ENCODE peak calls at places on chromosomes 11 and 22, in ten cellular contexts. D is activated effector memory CD4-positive, alpha-beta T cell treated with Interleukin-2 at 50 U/mL for 16 hours; M is HuH-7; K is left ventricle myocardium superior; S is mucosa of gallbladder; A is HCT116; J is choroid plexus epithelial cell; W is HT1080; Y is fibroblast of pulmonary artery; C is uterus. G is an unnamed sample.

GRCh38 chr11:86596861-86597632 is 75.4 kb downstream of the ME3 start:
- DNase-seq in M (no peak), S (no peak), D (no peak), C (no peak), W (no peak), A (no peak), Y (peak), K (peak), J (peak), G (peak)

GRCh38 chr22:45615364-45615763 is 56.3 kb upstream of the ATXN10 start:
- DNase-seq in D (no peak), M (no peak), J (no peak), K (no peak), Y (no peak), C (no peak), S (no peak), W (peak), A (no peak), G (no peak)

GRCh38 chr11:11022126-11022730 is 164.4 kb upstream of the ZBED5 start:
- DNase-seq in S (no peak), W (no peak), Y (peak), C (no peak), K (no peak), A (peak), D (no peak), M (peak), J (peak), G (no peak)

GRCh38 chr22:45580703-45581381 is 78.2 kb downstream of the FBLN1 start:
- DNase-seq in A (no peak), J (no peak), S (no peak), W (no peak), K (no peak), C (no peak), M (no peak), Y (no peak), D (no peak), G (no peak)

GRCh38 chr11:30174265-30175022 is 56.4 kb upstream of the FSHB start:
- DNase-seq in A (no peak), S (no peak), Y (peak), C (no peak), K (no peak), J (no peak), M (no peak), D (no peak), W (no peak), G (no peak)

GRCh38 chr22:39170825-39171622 is 18.5 kb upstream of the CBX7 start:
- DNase-seq in D (peak), C (peak), M (peak), S (peak), J (peak), A (peak), K (peak), W (peak), Y (peak), G (peak)

GRCh38 chr22:44894321-44894720 is 115.5 kb downstream of the PHF21B start:
- DNase-seq in D (no peak), C (no peak), K (no peak), W (no peak), J (no peak), M (no peak), Y (no peak), S (no peak), A (no peak), G (no peak)

GRCh38 chr11:11293798-11294611 is 59.0 kb downstream of the CSNK2A3 start:
- DNase-seq in M (no peak), K (no peak), C (no peak), W (no peak), D (no peak), A (no peak), S (no peak), J (no peak), Y (no peak), G (no peak)

GRCh38 chr11:93591247-93591898 is 48.2 kb upstream of the SMCO4 start:
- DNase-seq in W (peak), K (no peak), D (no peak), Y (peak), M (no peak), A (peak), S (no peak), J (peak), C (no peak), G (no peak)

GRCh38 chr11:67371549-67372231 is 1.7 kb downstream of the CLCF1 start:
- DNase-seq in A (no peak), D (no peak), S (no peak), Y (peak), K (no peak), M (peak), C (peak), W (no peak), J (peak), G (no peak)

GRCh38 chr11:14537134-14537599 is 17.0 kb upstream of the PSMA1 start:
- DNase-seq in S (no peak), K (no peak), Y (peak), M (peak), C (no peak), W (peak), J (peak), A (no peak), D (peak), G (no peak)

GRCh38 chr11:71133946-71134345 is 118.4 kb downstream of the SHANK2 start:
- DNase-seq in D (no peak), K (no peak), S (no peak), M (no peak), J (no peak), W (no peak), A (no peak), Y (no peak), C (no peak), G (no peak)

GRCh38 chr11:105132716-105133511 is 6.7 kb downstream of the CARD18 start:
- DNase-seq in J (peak), C (no peak), W (peak), A (no peak), S (no peak), D (no peak), K (no peak), M (no peak), Y (peak), G (no peak)

GRCh38 chr11:65355776-65356393 is 1.3 kb downstream of the TIGD3 start:
- DNase-seq in A (no peak), Y (peak), W (no peak), S (peak), C (no peak), M (no peak), D (no peak), K (peak), J (peak), G (no peak)

GRCh38 chr11:69274531-69275016 is 19.4 kb upstream of the MYEOV start:
- DNase-seq in M (peak), W (no peak), A (no peak), J (no peak), S (peak), C (no peak), D (no peak), K (peak), Y (no peak), G (peak)

GRCh38 chr11:46248270-46249102 is 29.0 kb upstream of the CREB3L1 start:
- DNase-seq in Y (peak), W (peak), A (peak), S (no peak), K (no peak), M (no peak), D (no peak), C (no peak), J (peak), G (no peak)

GRCh38 chr11:121592708-121593107 is 139.9 kb upstream of the SORL1-AS1 start:
- DNase-seq in K (no peak), M (no peak), S (no peak), D (no peak), Y (no peak), A (no peak), W (no peak), C (no peak), J (no peak), G (no peak)

GRCh38 chr11:63508009-63508408 is 2.1 kb downstream of the LGALS12 start:
- DNase-seq in M (peak), D (no peak), K (peak), C (no peak), A (peak), S (peak), J (no peak), W (peak), Y (no peak), G (peak)

GRCh38 chr11:67999201-67999629 is 4.7 kb downstream of the UNC93B1 start:
- DNase-seq in K (no peak), S (no peak), J (no peak), C (no peak), Y (no peak), D (no peak), W (no peak), M (no peak), A (no peak), G (peak)

GRCh38 chr11:41879186-41879738 is 419.8 kb upstream of the LRRC4C start:
- DNase-seq in K (no peak), W (peak), A (no peak), J (peak), Y (peak), M (no peak), S (no peak), D (no peak), C (no peak), G (no peak)

GRCh38 chr11:60950933-60951610 is 904 bp downstream of the SLC15A3 start:
- DNase-seq in W (no peak), D (no peak), S (no peak), K (peak), Y (no peak), M (no peak), C (no peak), J (peak), A (no peak), G (no peak)

GRCh38 chr11:134756811-134757540 is 344.9 kb upstream of the B3GAT1 start:
- DNase-seq in J (no peak), M (no peak), C (no peak), W (no peak), S (no peak), K (no peak), A (no peak), D (no peak), Y (no peak), G (no peak)

GRCh38 chr22:42262964-42263363 is 7.5 kb downstream of the TCF20 start:
- DNase-seq in J (no peak), S (no peak), W (no peak), C (no peak), K (no peak), D (no peak), A (no peak), M (no peak), Y (no peak), G (no peak)

GRCh38 chr22:19767427-19768380 is 7.1 kb downstream of the TBX1 start:
- DNase-seq in C (peak), A (peak), J (no peak), D (no peak), S (peak), W (no peak), K (peak), Y (no peak), M (no peak), G (no peak)

GRCh38 chr11:125371451-125371935 is 124.6 kb downstream of the FEZ1 start:
- DNase-seq in Y (no peak), J (no peak), S (no peak), M (no peak), A (no peak), D (no peak), C (no peak), K (no peak), W (peak), G (peak)

GRCh38 chr11:3046190-3046589 is 11.0 kb downstream of the CARS1 start:
- DNase-seq in K (no peak), J (no peak), M (no peak), W (no peak), Y (no peak), A (no peak), C (no peak), D (no peak), S (no peak), G (no peak)

G was measured in posterior cingulate gyrus.